ENCODE peak calls at places on chromosomes 11 and 22, in seven cellular contexts. H is body of pancreas, G is cardiac muscle cell, V is left ventricle myocardium inferior, M is spleen, F is prostate gland, U is adrenal gland. S is an unnamed sample.

GRCh38 chr11:134846776-134847722 is 435.0 kb upstream of the B3GAT1 start:
- DNase-seq in H (no peak), G (no peak), V (no peak), M (peak; percentile 66), F (no peak), U (no peak), S (no peak)

GRCh38 chr22:25134028-25134427 is 65.6 kb upstream of the CRYBB3 start:
- DNase-seq in H (peak; percentile 29), G (no peak), V (no peak), M (no peak), F (peak; percentile 94), U (peak; percentile 58), S (peak; percentile 26)

GRCh38 chr22:19178065-19178658 is 374 bp downstream of the SLC25A1 start:
- DNase-seq in H (peak; percentile 63), G (no peak), V (peak; percentile 53), M (peak; percentile 90), F (no peak), U (peak; percentile 45), S (no peak)

GRCh38 chr11:100887659-100888058 is 200.6 kb downstream of the ARHGAP42 start:
- DNase-seq in H (no peak), G (no peak), V (no peak), M (no peak), F (no peak), U (no peak), S (no peak)

GRCh38 chr11:23278121-23278520 is 417.8 kb upstream of the CCDC179 start:
- DNase-seq in H (no peak), G (peak; percentile 17), V (no peak), M (no peak), F (no peak), U (no peak), S (no peak)

GRCh38 chr11:47001666-47002285 is 65.2 kb downstream of the CSTPP1 start:
- DNase-seq in H (no peak), G (peak; percentile 14), V (no peak), M (no peak), F (no peak), U (no peak), S (no peak)

GRCh38 chr22:45450101-45450785 is 36.8 kb downstream of the RIBC2 start:
- DNase-seq in H (no peak), G (no peak), V (no peak), M (no peak), F (no peak), U (no peak), S (no peak)

GRCh38 chr11:125554038-125554437 is 15.2 kb upstream of the EI24 start:
- DNase-seq in H (no peak), G (no peak), V (no peak), M (no peak), F (no peak), U (no peak), S (no peak)

GRCh38 chr22:24775769-24776492 is 1.4 kb upstream of the PIWIL3 start:
- DNase-seq in H (no peak), G (peak; percentile 29), V (no peak), M (no peak), F (peak; percentile 8), U (no peak), S (no peak)

GRCh38 chr22:26826431-26826935 is 169.1 kb downstream of the MIAT start:
- DNase-seq in H (no peak), G (no peak), V (no peak), M (no peak), F (no peak), U (no peak), S (no peak)

GRCh38 chr11:44781697-44782096 is 54.9 kb downstream of the TSPAN18 start:
- DNase-seq in H (no peak), G (no peak), V (no peak), M (no peak), F (no peak), U (peak; percentile 4), S (no peak)

GRCh38 chr11:294795-295194 is 4.5 kb downstream of the IFITM5 start:
- DNase-seq in H (peak; percentile 13), G (no peak), V (peak; percentile 11), M (peak; percentile 71), F (no peak), U (no peak), S (peak; percentile 17)

GRCh38 chr11:94201004-94201465 is 72.4 kb downstream of the PANX1 start:
- DNase-seq in H (no peak), G (no peak), V (no peak), M (no peak), F (no peak), U (no peak), S (peak; percentile 33)

GRCh38 chr11:74669311-74670160 is 61.7 kb downstream of the CHRDL2 start:
- DNase-seq in H (no peak), G (no peak), V (peak; percentile 44), M (no peak), F (no peak), U (no peak), S (no peak)

GRCh38 chr22:46123694-46124382 is 26.5 kb upstream of the PPARA start:
- DNase-seq in H (no peak), G (no peak), V (no peak), M (peak; percentile 79), F (no peak), U (no peak), S (no peak)

GRCh38 chr11:16987205-16987568 is 27.0 kb downstream of the PLEKHA7 start:
- DNase-seq in H (peak; percentile 73), G (no peak), V (no peak), M (no peak), F (peak; percentile 13), U (peak; percentile 18), S (no peak)

GRCh38 chr11:123174196-123175183 is 20.6 kb downstream of the CLMP start:
- DNase-seq in H (no peak), G (peak; percentile 97), V (no peak), M (no peak), F (no peak), U (peak; percentile 71), S (no peak)

GRCh38 chr22:49101225-49101624 is 726.4 kb downstream of the BRD1 start:
- DNase-seq in H (no peak), G (no peak), V (no peak), M (peak; percentile 31), F (no peak), U (no peak), S (no peak)

GRCh38 chr22:24498826-24499225 is 3.7 kb downstream of the UPB1 start:
- DNase-seq in H (no peak), G (no peak), V (no peak), M (no peak), F (no peak), U (no peak), S (no peak)

GRCh38 chr22:25167082-25167481 is 32.6 kb upstream of the CRYBB3 start:
- DNase-seq in H (no peak), G (no peak), V (no peak), M (no peak), F (no peak), U (no peak), S (peak; percentile 58)

GRCh38 chr11:17770048-17770652 is 35.6 kb downstream of the KCNC1 start:
- DNase-seq in H (peak; percentile 42), G (no peak), V (no peak), M (peak; percentile 67), F (no peak), U (peak; percentile 43), S (peak; percentile 94)

GRCh38 chr22:37079668-37080171 is 28.2 kb downstream of the KCTD17 start:
- DNase-seq in H (no peak), G (peak; percentile 61), V (no peak), M (peak; percentile 83), F (no peak), U (peak; percentile 45), S (no peak)

GRCh38 chr11:33778682-33779081 is 4.4 kb upstream of the FBXO3 start:
- DNase-seq in H (no peak), G (peak; percentile 82), V (no peak), M (no peak), F (no peak), U (no peak), S (no peak)

GRCh38 chr11:111976614-111977140 is 39.5 kb downstream of the DIXDC1 start:
- DNase-seq in H (no peak), G (peak; percentile 4), V (no peak), M (no peak), F (peak; percentile 53), U (no peak), S (no peak)
- H3K4me3 ChIP-seq in H (no peak overlapping the region), G (peak overlapping the region; percentile 54), V (peak overlapping the region; percentile 78), M (no peak overlapping the region), F (peak overlapping the region; percentile 60), U (no peak overlapping the region), S (peak overlapping the region; percentile 54)

GRCh38 chr11:114159320-114159719 is 99.8 kb downstream of the ZBTB16 start:
- DNase-seq in H (no peak), G (no peak), V (no peak), M (no peak), F (no peak), U (no peak), S (no peak)
- H3K4me1 ChIP-seq in H (peaks cover 96% of the 10 kb centered on the region), G (peaks cover 27% of the 10 kb centered on the region), V (peaks cover 96% of the 10 kb centered on the region), M (peaks cover 44% of the 10 kb centered on the region), F (peaks cover 50% of the 10 kb centered on the region), U (peaks cover 94% of the 10 kb centered on the region), S (peaks cover 18% of the 10 kb centered on the region)

DNA sequence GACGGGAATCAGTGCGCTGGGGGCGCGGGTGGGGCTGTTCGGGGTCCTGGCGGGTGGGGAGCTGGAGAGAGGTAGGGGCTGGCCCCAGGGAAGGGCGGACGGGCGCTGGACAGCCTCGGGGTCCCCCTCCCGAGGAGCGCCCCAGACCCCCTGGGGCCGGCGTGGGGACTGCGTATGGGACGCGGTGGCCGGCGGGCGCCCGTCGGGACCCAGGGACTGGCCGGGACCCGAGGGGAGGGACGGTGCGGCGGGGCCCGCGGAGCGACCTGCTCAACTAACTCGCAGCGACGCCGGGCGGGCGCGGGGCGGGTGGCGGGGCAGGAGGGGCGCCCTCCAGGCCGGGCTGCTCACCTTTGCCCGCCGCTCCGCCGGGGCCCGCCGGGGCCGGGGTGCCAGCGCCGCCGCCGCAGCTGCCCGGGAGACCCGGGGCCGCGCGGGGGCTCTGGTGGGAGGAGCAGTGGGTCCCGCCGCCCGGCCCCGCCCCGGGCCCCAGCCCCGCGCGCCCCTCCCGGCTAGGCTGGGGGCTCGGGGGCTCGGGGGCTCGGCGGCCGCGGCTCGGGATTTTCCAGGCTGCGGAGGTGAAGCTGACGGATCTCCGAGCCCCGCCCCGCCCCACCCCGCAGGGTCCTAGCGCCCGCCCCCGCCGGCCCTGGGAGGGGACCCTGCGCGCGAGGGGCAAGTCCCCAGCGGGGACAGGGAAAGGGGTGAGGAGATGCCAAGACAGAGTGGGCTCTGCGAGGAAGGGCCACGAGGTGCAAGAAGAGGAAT is 12.3 kb downstream of the STARD10 start:
- DNase-seq in H (peak; percentile 52), G (peak; percentile 9), V (peak; percentile 45), M (peak; percentile 89), F (peak; percentile 31), U (no peak), S (no peak)
- H3K4me3 ChIP-seq in H (peak overlapping the region; percentile 96), G (peak overlapping the region; percentile 75), V (peak overlapping the region; percentile 79), M (peak overlapping the region; percentile 61), F (peak overlapping the region; percentile 66), U (no peak overlapping the region), S (peak overlapping the region; percentile 89)

GRCh38 chr11:64244966-64245365 is 1.8 kb downstream of the PPP1R14B start:
- DNase-seq in H (no peak), G (no peak), V (no peak), M (peak; percentile 78), F (no peak), U (no peak), S (no peak)

GRCh38 chr11:64244107-64244506 is 2.6 kb downstream of the PPP1R14B start:
- DNase-seq in H (no peak), G (no peak), V (no peak), M (no peak), F (no peak), U (no peak), S (no peak)

GRCh38 chr11:64246874-64247728 is at the start of gene PPP1R14B:
- DNase-seq in H (peak; percentile 88), G (peak; percentile 91), V (peak; percentile 92), M (peak; percentile 96), F (peak; percentile 83), U (peak; percentile 88), S (peak; percentile 91)

GRCh38 chr11:64245797-64246623 is 733 bp downstream of the PPP1R14B start:
- DNase-seq in H (peak; percentile 80), G (peak; percentile 79), V (peak; percentile 72), M (peak; percentile 89), F (no peak), U (peak; percentile 90), S (no peak)

GRCh38 chr11:64245401-64245796 is 1.3 kb downstream of the PPP1R14B start:
- DNase-seq in H (peak; percentile 80), G (no peak), V (no peak), M (peak; percentile 90), F (no peak), U (peak; percentile 76), S (no peak)
- H3K4me1 ChIP-seq in H (peaks cover 47% of the 10 kb centered on the region), G (peaks cover 5% of the 10 kb centered on the region), V (peaks cover 63% of the 10 kb centered on the region), M (peaks cover 33% of the 10 kb centered on the region), F (peaks cover 15% of the 10 kb centered on the region), U (peaks cover 40% of the 10 kb centered on the region), S (no peaks in the 10 kb centered on the region)

S was measured in right lobe of liver.